ENCODE peak calls at places on chromosome 7, in nine cellular contexts. P, C, O, B, K, I, D, T and A are unnamed samples.

GRCh38 chr7:151117565-151117964 is 31.3 kb downstream of the AGAP3 start:
- DNase-seq in T (no peak), K (no peak), P (no peak), C (no peak), B (no peak), I (peak), D (no peak), O (no peak), A (no peak)

GRCh38 chr7:30950197-30950596 is 13.6 kb upstream of the GHRHR start:
- DNase-seq in O (no peak), C (no peak), K (no peak), P (no peak), T (no peak), D (no peak), B (no peak), I (no peak), A (no peak)

GRCh38 chr7:42502022-42502421 is 265.0 kb upstream of the GLI3 start:
- DNase-seq in I (no peak), C (no peak), K (no peak), P (no peak), T (no peak), B (peak), D (no peak), O (no peak), A (no peak)

GRCh38 chr7:12032146-12032545 is 178.9 kb upstream of the TMEM106B start:
- DNase-seq in D (no peak), O (no peak), B (no peak), C (no peak), K (no peak), I (no peak), T (no peak), P (no peak), A (no peak)

GRCh38 chr7:157011333-157012112 is 1.1 kb upstream of the MNX1 start:
- DNase-seq in D (peak), P (no peak), T (peak), B (no peak), O (no peak), K (no peak), I (no peak), C (no peak), A (peak)

GRCh38 chr7:92874567-92874966 is 38.2 kb upstream of the CDK6 start:
- DNase-seq in I (no peak), D (no peak), P (no peak), C (no peak), T (no peak), K (no peak), O (no peak), B (no peak), A (no peak)

GRCh38 chr7:26369519-26370385 is 78.1 kb downstream of the SNX10 start:
- DNase-seq in O (peak), I (no peak), T (peak), B (no peak), K (peak), P (peak), C (peak), D (peak), A (no peak)

GRCh38 chr7:83849135-83849534 is 200.2 kb upstream of the SEMA3E start:
- DNase-seq in K (peak), C (no peak), P (no peak), D (no peak), T (no peak), I (no peak), O (no peak), B (peak), A (no peak)

GRCh38 chr7:40887099-40887498 is 752.3 kb downstream of the SUGCT start:
- DNase-seq in C (no peak), O (no peak), D (no peak), K (peak), I (no peak), T (no peak), B (no peak), P (no peak), A (no peak)

GRCh38 chr7:6026011-6026819 is 5.0 kb upstream of the ANKRD61 start:
- DNase-seq in K (peak), P (peak), C (peak), B (peak), O (peak), T (peak), I (peak), D (peak), A (peak)

GRCh38 chr7:13262929-13263530 is 575.6 kb downstream of the ARL4A start:
- DNase-seq in B (peak), K (peak), C (no peak), P (no peak), D (peak), O (peak), I (no peak), T (peak), A (no peak)

GRCh38 chr7:131927770-131928169 is 371.3 kb upstream of the PODXL start:
- DNase-seq in K (no peak), C (no peak), B (no peak), T (no peak), O (no peak), P (no peak), D (no peak), I (no peak), A (no peak)

GRCh38 chr7:143372070-143372469 is 9.1 kb upstream of the ZYX start:
- DNase-seq in P (no peak), T (no peak), I (peak), K (no peak), O (no peak), B (no peak), D (peak), C (no peak), A (no peak)

GRCh38 chr7:38699481-38699880 is 68.3 kb upstream of the AMPH start:
- DNase-seq in I (no peak), C (no peak), O (no peak), B (peak), T (no peak), D (no peak), P (no peak), K (peak), A (no peak)